ENCODE peak calls at places on chromosomes 6 and 20, in eight cellular contexts. Y is iPS DF 6.9, F is mucosa of descending colon, A is HepG2, S is NT2/D1, X is cardiac muscle cell, E is uterus, J is HCT116. V is an unnamed sample.

GRCh38 chr6:89503641-89504040 is 70.7 kb downstream of the ANKRD6 start:
- DNase-seq in Y (no peak), F (no peak), A (no peak), S (no peak), X (no peak), E (no peak), J (no peak), V (peak; percentile 54)

GRCh38 chr20:19661717-19662637 is 96.1 kb upstream of the RIN2 start:
- DNase-seq in Y (peak; percentile 52), F (no peak), A (peak; percentile 62), S (peak; percentile 57), X (peak; percentile 82), E (peak; percentile 75), J (peak; percentile 56), V (peak; percentile 52)

GRCh38 chr20:12394786-12395185 is 477.1 kb downstream of the BTBD3 start:
- DNase-seq in Y (peak; percentile 4), F (no peak), A (no peak), S (no peak), X (peak; percentile 33), E (no peak), J (no peak), V (no peak)

GRCh38 chr6:97294451-97294850 is 11.4 kb upstream of the MMS22L start:
- DNase-seq in Y (no peak), F (no peak), A (no peak), S (no peak), X (peak; percentile 39), E (no peak), J (no peak), V (no peak)

GRCh38 chr6:109783245-109783990 is 92.3 kb downstream of the FIG4 start:
- DNase-seq in Y (peak; percentile 67), F (no peak), A (no peak), S (no peak), X (peak; percentile 41), E (no peak), J (no peak), V (no peak)

GRCh38 chr6:51554029-51554428 is 533.4 kb downstream of the PKHD1 start:
- DNase-seq in Y (no peak), F (no peak), A (no peak), S (no peak), X (no peak), E (no peak), J (no peak), V (no peak)

GRCh38 chr6:165206798-165207197 is 102.6 kb downstream of the C6orf118 start:
- DNase-seq in Y (no peak), F (no peak), A (no peak), S (no peak), X (no peak), E (no peak), J (no peak), V (no peak)

GRCh38 chr20:51375561-51375960 is 167.0 kb downstream of the NFATC2 start:
- DNase-seq in Y (no peak), F (no peak), A (no peak), S (no peak), X (no peak), E (no peak), J (no peak), V (no peak)

GRCh38 chr20:61912665-61913422 is 152.8 kb downstream of the TAF4 start:
- DNase-seq in Y (no peak), F (peak; percentile 31), A (no peak), S (no peak), X (no peak), E (no peak), J (no peak), V (no peak)

GRCh38 chr6:133923938-133924593 is 29.0 kb upstream of the TBPL1 start:
- DNase-seq in Y (peak; percentile 77), F (no peak), A (peak; percentile 81), S (peak; percentile 56), X (peak; percentile 89), E (peak; percentile 64), J (peak; percentile 78), V (peak; percentile 58)

GRCh38 chr20:48875914-48876240 is 45.6 kb upstream of the ARFGEF2 start:
- DNase-seq in Y (no peak), F (no peak), A (no peak), S (no peak), X (peak; percentile 36), E (no peak), J (no peak), V (no peak)

GRCh38 chr20:3045042-3045815 is 623 bp upstream of the MRPS26 start:
- DNase-seq in Y (no peak), F (peak; percentile 89), A (no peak), S (no peak), X (peak; percentile 80), E (no peak), J (no peak), V (no peak)

GRCh38 chr20:24381886-24382285 is 87.5 kb upstream of the SYNDIG1 start:
- DNase-seq in Y (no peak), F (no peak), A (no peak), S (no peak), X (no peak), E (no peak), J (no peak), V (no peak)

GRCh38 chr20:57224641-57225138 is 41.8 kb downstream of the BMP7 start:
- DNase-seq in Y (no peak), F (no peak), A (no peak), S (no peak), X (no peak), E (no peak), J (no peak), V (no peak)

GRCh38 chr20:32508775-32509119 is 76.4 kb downstream of the NOL4L start:
- DNase-seq in Y (no peak), F (peak; percentile 3), A (no peak), S (no peak), X (no peak), E (no peak), J (no peak), V (no peak)

GRCh38 chr20:17845701-17846475 is 122.7 kb downstream of the SNX5 start:
- DNase-seq in Y (no peak), F (peak; percentile 75), A (peak; percentile 76), S (no peak), X (no peak), E (no peak), J (no peak), V (no peak)

GRCh38 chr6:119066426-119067001 is 11.9 kb downstream of the FAM184A start:
- DNase-seq in Y (no peak), F (no peak), A (no peak), S (no peak), X (no peak), E (no peak), J (no peak), V (no peak)

GRCh38 chr20:37296371-37296770 is 6.9 kb downstream of the MANBAL start:
- DNase-seq in Y (no peak), F (no peak), A (no peak), S (no peak), X (no peak), E (no peak), J (no peak), V (no peak)

DNA sequence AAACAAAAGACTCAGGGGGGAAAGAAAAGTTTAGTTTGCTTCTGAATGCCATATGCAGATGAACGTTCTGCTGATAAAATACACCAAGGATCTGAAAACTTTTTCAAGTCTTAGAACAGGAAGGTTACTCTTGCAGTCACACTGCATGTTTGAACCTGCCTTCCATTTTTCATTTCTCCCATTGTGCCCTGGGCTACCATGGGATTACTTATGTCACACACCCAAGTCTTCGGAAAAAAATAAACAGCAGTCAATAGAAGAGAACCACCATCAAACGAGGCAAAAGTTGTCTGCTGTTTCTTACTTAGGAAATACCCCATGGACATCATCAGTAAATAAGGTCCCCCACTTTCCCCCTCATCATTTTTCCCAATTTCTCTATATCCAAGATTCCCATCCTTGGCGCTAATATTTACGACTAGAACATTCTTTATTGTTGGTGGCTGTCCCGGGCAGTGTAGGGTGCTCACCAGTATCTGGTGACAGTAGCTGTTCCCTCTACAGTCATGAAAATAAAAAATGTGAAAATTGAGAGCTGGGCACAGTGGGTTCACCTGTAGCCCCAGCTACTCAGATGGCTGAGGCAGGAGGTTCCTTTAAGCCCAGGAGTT is 202.5 kb downstream of the BCAS1 start:
- DNase-seq in Y (no peak), F (no peak), A (no peak), S (no peak), X (no peak), E (no peak), J (no peak), V (no peak)
- H3K4me1 ChIP-seq in Y (peaks cover 1% of the 10 kb centered on the region), F (peaks cover 63% of the 10 kb centered on the region), A (peaks cover 91% of the 10 kb centered on the region), S (peaks cover 2% of the 10 kb centered on the region), X (peaks cover 42% of the 10 kb centered on the region), E (no peaks in the 10 kb centered on the region), J (peaks cover 31% of the 10 kb centered on the region), V (peaks cover 80% of the 10 kb centered on the region)

DNA sequence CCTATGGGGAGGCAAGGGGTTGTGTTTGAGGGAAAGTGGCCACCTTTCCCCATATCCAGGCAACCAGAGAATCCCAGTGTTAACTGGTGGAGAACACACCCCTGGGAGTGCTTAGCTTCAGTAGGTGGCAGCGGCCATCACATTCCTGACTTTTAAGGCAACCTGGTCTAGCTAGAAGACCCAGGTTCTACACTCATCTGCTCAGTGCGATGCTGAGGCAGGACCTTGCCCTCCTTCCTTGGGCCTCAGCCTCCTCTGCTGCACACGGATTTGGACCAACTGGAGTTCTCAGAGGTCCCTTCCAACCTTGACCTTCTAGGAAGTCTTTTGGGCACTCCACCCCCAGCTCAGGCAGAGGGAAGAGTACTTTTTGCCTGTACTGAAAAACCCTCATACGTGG is 3.0 kb downstream of the CCND3 start:
- DNase-seq in Y (no peak), F (no peak), A (no peak), S (no peak), X (no peak), E (no peak), J (no peak), V (no peak)
- H3K4me1 ChIP-seq in Y (peaks cover 14% of the 10 kb centered on the region), F (peaks cover 23% of the 10 kb centered on the region), A (peaks cover 39% of the 10 kb centered on the region), S (peaks cover 24% of the 10 kb centered on the region), X (peaks cover 6% of the 10 kb centered on the region), E (peaks cover 24% of the 10 kb centered on the region), J (peaks cover 12% of the 10 kb centered on the region), V (peaks cover 34% of the 10 kb centered on the region)

GRCh38 chr20:63734111-63734945 is 2.1 kb upstream of the LIME1 start:
- DNase-seq in Y (no peak), F (peak; percentile 49), A (no peak), S (no peak), X (no peak), E (no peak), J (no peak), V (no peak)
- H3K4me1 ChIP-seq in Y (peaks cover 5% of the 10 kb centered on the region), F (peaks cover 36% of the 10 kb centered on the region), A (peaks cover 40% of the 10 kb centered on the region), S (peaks cover 12% of the 10 kb centered on the region), X (peaks cover 12% of the 10 kb centered on the region), E (peaks cover 14% of the 10 kb centered on the region), J (peaks cover 13% of the 10 kb centered on the region), V (no peaks in the 10 kb centered on the region)

DNA sequence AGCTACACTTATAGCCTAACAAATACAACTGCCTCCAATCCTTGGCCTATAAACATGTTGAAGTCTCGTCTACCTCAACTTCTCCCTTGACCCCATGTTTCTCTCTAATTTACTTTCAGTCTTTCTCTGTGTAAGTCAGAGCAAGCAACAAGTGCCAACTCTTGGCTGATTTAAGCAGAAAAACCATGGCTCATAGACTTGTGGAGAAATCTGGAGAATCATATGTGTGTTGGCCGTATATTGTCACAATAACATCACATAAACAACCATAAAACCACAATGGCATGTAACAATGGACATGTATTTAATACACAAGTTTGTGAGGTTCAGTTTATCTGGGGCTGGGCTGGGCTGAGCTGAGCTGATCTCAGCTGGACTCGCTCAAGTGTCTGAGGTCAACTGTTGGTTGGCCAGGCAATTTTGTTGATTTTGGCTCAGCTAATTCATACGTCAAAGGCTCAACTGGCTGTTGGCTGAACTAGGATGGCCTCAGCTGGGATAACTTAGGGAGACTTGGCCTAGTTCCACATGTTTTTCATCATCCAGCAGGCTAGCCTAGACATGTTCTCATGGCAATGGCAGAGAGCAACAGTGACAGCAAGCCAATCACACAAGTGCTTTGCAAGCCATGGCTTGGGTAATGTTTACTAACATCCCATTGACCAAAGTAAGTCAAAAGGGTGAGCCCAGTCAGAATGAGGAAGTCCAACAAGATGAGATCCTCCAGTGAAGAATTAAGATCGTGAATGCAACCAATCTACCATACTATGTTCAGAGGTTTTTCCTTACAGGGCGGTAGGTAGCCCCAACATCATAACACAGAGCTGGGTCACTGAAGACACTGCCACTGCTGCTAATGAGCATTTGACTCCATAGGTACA is 12.9 kb upstream of the TBC1D22B start:
- DNase-seq in Y (no peak), F (peak; percentile 58), A (peak; percentile 97), S (no peak), X (peak; percentile 100), E (peak; percentile 85), J (no peak), V (no peak)
- H3K4me1 ChIP-seq in Y (no peaks in the 10 kb centered on the region), F (peaks cover 14% of the 10 kb centered on the region), A (peaks cover 50% of the 10 kb centered on the region), S (no peaks in the 10 kb centered on the region), X (peaks cover 5% of the 10 kb centered on the region), E (no peaks in the 10 kb centered on the region), J (peaks cover 38% of the 10 kb centered on the region), V (peaks cover 40% of the 10 kb centered on the region)

V was measured in PC-9.